ENCODE peak calls at places on chromosomes 5 and 9, in ten cellular contexts. V is HAP-1; C is NB4; A is neuronal stem cell; L is brain microvascular endothelial cell; U is naive thymus-derived CD4-positive, alpha-beta T cell; P is endodermal cell; Z is GM23338; N is AG04450; H is Panc1. G is an unnamed sample.

GRCh38 chr5:82387041-82387818 is 109.1 kb upstream of the RPS23 start:
- DNase-seq in V (no peak), H (no peak), N (no peak), A (no peak), C (no peak), P (no peak), L (peak; percentile 98), U (no peak), Z (no peak), G (no peak)

GRCh38 chr5:146622391-146622790 is 106.4 kb upstream of the GPR151 start:
- DNase-seq in U (no peak), L (no peak), Z (peak; percentile 35), A (no peak), C (no peak), N (no peak), H (no peak), P (no peak), V (no peak), G (no peak)

GRCh38 chr9:111627260-111627963 is 3.7 kb upstream of the DNAJC25 start:
- DNase-seq in C (no peak), L (no peak), N (no peak), H (no peak), U (no peak), P (no peak), Z (no peak), A (no peak), V (no peak), G (no peak)

GRCh38 chr5:142246263-142246662 is 78.6 kb downstream of the SPRY4 start:
- DNase-seq in V (no peak), L (peak; percentile 56), C (no peak), N (peak; percentile 20), A (no peak), P (no peak), H (no peak), Z (no peak), U (no peak), G (peak; percentile 50)

GRCh38 chr5:38258319-38259061 is at the start of gene EGFLAM:
- DNase-seq in A (peak; percentile 56), L (no peak), N (no peak), C (peak; percentile 6), Z (peak; percentile 82), V (peak; percentile 63), U (no peak), H (no peak), P (peak; percentile 91), G (no peak)

GRCh38 chr9:75105841-75106240 is 17.5 kb downstream of the OSTF1 start:
- DNase-seq in L (no peak), A (no peak), N (no peak), Z (no peak), C (no peak), V (no peak), P (no peak), H (no peak), U (no peak), G (no peak)

GRCh38 chr5:133353741-133354140 is 258.6 kb downstream of the FSTL4 start:
- DNase-seq in C (no peak), A (peak; percentile 51), N (no peak), L (peak; percentile 4), H (no peak), U (no peak), P (peak; percentile 54), Z (peak; percentile 22), V (no peak), G (no peak)

GRCh38 chr5:142342128-142342981 is 17.5 kb upstream of the SPRY4 start:
- DNase-seq in A (no peak), U (no peak), N (no peak), C (no peak), V (no peak), H (no peak), P (peak; percentile 54), Z (no peak), L (no peak), G (no peak)

GRCh38 chr9:110742741-110743371 is 74.3 kb downstream of the MUSK start:
- DNase-seq in H (no peak), V (no peak), P (peak; percentile 64), Z (peak; percentile 52), U (no peak), C (no peak), L (peak; percentile 74), A (peak; percentile 41), N (peak; percentile 59), G (no peak)

GRCh38 chr5:109053995-109054417 is 306.3 kb downstream of the FER start:
- DNase-seq in P (no peak), N (peak; percentile 77), Z (no peak), L (no peak), A (no peak), U (no peak), C (no peak), H (no peak), V (no peak), G (peak; percentile 78)

GRCh38 chr5:119330367-119331183 is 25.2 kb upstream of the TNFAIP8 start:
- DNase-seq in Z (no peak), P (peak; percentile 39), N (no peak), H (no peak), V (no peak), U (peak; percentile 76), C (no peak), L (no peak), A (no peak), G (no peak)

GRCh38 chr9:108671794-108672193 is 184.0 kb downstream of the ACTL7B start:
- DNase-seq in Z (no peak), C (no peak), U (no peak), H (no peak), N (no peak), L (no peak), A (no peak), V (no peak), P (no peak), G (peak; percentile 98)

DNA sequence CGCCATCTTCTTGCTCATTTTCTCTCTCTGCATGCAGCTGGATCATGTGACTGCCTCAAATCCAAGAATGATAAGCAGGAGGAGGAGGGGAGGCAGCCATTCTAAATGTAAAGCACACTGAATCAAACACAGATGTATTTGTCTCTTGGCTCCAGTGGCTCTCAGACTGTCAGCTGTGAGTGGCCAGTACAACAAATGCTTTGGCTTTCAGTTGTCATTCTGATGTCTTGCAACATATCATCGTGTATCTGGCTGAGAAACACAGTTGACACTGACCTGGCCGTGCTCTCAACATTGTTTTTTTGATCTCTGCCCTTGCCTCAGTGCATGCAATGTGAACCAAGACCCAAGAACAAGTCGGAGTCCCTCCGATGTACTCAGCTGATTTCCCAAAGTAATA is 233.1 kb downstream of the ADAMTSL1 start:
- DNase-seq in L (no peak), Z (no peak), N (no peak), P (no peak), U (no peak), A (no peak), H (no peak), V (no peak), C (no peak), G (no peak)
- H3K4me3 ChIP-seq in L (no peak overlapping the region), Z (no peak overlapping the region), N (no peak overlapping the region), P (no peak overlapping the region), U (no peak overlapping the region), A (no peak overlapping the region), H (no peak overlapping the region), V (no peak overlapping the region), C (no peak overlapping the region), G (no peak overlapping the region)

GRCh38 chr9:35661756-35662350 is 3.1 kb downstream of the ARHGEF39 start:
- DNase-seq in H (no peak), V (no peak), U (peak; percentile 14), A (no peak), C (no peak), N (no peak), P (no peak), Z (no peak), L (no peak), G (no peak)
- H3K4me3 ChIP-seq in H (no peak overlapping the region), V (no peak overlapping the region), U (peak overlapping the region; percentile 40), A (no peak overlapping the region), C (no peak overlapping the region), N (no peak overlapping the region), P (no peak overlapping the region), Z (no peak overlapping the region), L (no peak overlapping the region), G (no peak overlapping the region)

GRCh38 chr5:11507156-11507910 is 396.9 kb downstream of the CTNND2 start:
- DNase-seq in V (no peak), H (no peak), A (no peak), Z (no peak), L (no peak), U (no peak), C (no peak), P (no peak), N (no peak), G (no peak)
- H3K4me3 ChIP-seq in V (no peak overlapping the region), H (no peak overlapping the region), A (no peak overlapping the region), Z (no peak overlapping the region), L (no peak overlapping the region), U (no peak overlapping the region), C (no peak overlapping the region), P (no peak overlapping the region), N (no peak overlapping the region), G (no peak overlapping the region)

GRCh38 chr9:128193469-128194096 is 2.2 kb upstream of the CIZ1 start:
- DNase-seq in C (no peak), V (no peak), L (no peak), P (no peak), A (no peak), N (no peak), U (no peak), Z (no peak), H (no peak), G (no peak)

GRCh38 chr9:128191406-128192046 is at the start of gene CIZ1:
- DNase-seq in H (no peak), V (peak; percentile 83), N (no peak), Z (peak; percentile 85), L (peak; percentile 33), A (peak; percentile 79), U (peak; percentile 69), P (peak; percentile 89), C (peak; percentile 87), G (no peak)

GRCh38 chr9:128190013-128190412 is 1.4 kb downstream of the CIZ1 start:
- DNase-seq in P (no peak), U (no peak), Z (no peak), L (no peak), C (no peak), H (no peak), V (no peak), N (no peak), A (no peak), G (no peak)

GRCh38 chr9:128190516-128191405 is 611 bp downstream of the CIZ1 start:
- DNase-seq in Z (peak; percentile 19), A (no peak), U (no peak), P (no peak), H (no peak), L (no peak), N (no peak), C (peak; percentile 39), V (peak; percentile 26), G (no peak)

DNA sequence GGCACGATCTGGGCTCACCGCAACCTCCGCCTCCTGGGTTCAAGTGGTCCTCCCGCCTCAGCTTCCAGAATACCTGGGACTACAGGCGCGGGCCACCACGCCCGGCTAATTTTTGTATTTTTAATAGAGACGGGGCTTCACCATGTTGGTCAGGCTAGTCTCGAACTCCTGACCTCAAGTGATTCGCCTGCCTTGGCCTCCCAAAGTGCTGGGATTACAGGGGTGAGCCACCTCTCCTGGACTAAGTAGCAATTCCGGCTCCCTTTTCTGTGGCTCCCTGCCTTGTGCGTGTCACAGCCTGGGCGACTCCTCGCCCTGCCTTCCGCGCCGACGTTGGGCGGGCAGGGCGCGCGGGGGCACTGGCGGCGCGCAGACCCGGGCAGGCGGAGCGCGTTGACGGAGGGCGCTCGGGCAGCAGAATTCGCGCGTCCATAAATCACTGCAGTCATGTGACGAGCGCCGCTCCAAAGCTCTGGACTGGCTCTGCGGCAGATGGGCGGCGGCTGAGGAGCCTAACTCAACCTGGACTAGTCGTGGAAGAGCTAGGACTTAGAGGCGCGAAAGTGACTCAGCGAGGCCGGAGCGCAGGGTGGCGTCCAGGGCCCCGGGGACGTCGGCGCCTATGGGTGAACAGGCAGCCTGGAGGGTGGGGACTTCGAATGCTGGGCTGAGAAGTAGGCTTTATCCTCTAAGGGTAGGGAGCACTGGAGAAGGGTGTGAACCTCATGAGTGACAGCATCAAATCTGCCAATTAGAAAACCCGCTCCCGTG is 1.4 kb upstream of the CIZ1 start:
- DNase-seq in N (no peak), V (no peak), U (no peak), A (no peak), Z (peak; percentile 79), P (no peak), L (peak; percentile 68), C (peak; percentile 78), H (peak; percentile 75), G (peak; percentile 65)
- H3K4me3 ChIP-seq in N (peak overlapping the region; percentile 34), V (no peak overlapping the region), U (no peak overlapping the region), A (no peak overlapping the region), Z (peak overlapping the region; percentile 46), P (no peak overlapping the region), L (peak overlapping the region; percentile 33), C (no peak overlapping the region), H (peak overlapping the region; percentile 67), G (peak overlapping the region; percentile 22)

G was measured in BJ.